ENCODE peak calls at places on chromosomes 6 and 20, in nine cellular contexts. H is BJ; S is posterior cingulate gyrus; U is AG08395; Q is HepG2; G is H7; X is Jurkat, Clone E6-1; F is kidney; I is HuH-7. N is an unnamed sample.

GRCh38 chr20:51696304-51697118 is 71.7 kb downstream of the ATP9A start:
- DNase-seq in I (no peak), S (no peak), X (no peak), F (no peak), H (no peak), G (peak; percentile 51), Q (no peak), U (no peak), N (peak; percentile 32)

GRCh38 chr20:23515250-23515939 is 24.5 kb downstream of the CST8 start:
- DNase-seq in X (no peak), H (peak; percentile 52), G (no peak), U (no peak), Q (no peak), I (no peak), F (no peak), S (no peak), N (no peak)

GRCh38 chr20:38228436-38228835 is 32.1 kb downstream of the KIAA1755 start:
- DNase-seq in U (no peak), S (no peak), Q (no peak), I (no peak), G (peak; percentile 51), F (no peak), X (no peak), H (no peak), N (no peak)

GRCh38 chr20:51641866-51642265 is 99.3 kb upstream of the NFATC2 start:
- DNase-seq in F (no peak), S (no peak), I (no peak), U (no peak), G (no peak), X (no peak), Q (no peak), H (no peak), N (no peak)

GRCh38 chr6:87914637-87915395 is 132.8 kb upstream of the SPACA1 start:
- DNase-seq in F (no peak), U (peak; percentile 30), H (no peak), I (no peak), S (no peak), Q (no peak), X (peak; percentile 35), G (no peak), N (no peak)

GRCh38 chr20:8542115-8542486 is 410.0 kb downstream of the PLCB1 start:
- DNase-seq in Q (no peak), X (no peak), U (no peak), S (no peak), H (no peak), F (no peak), G (no peak), I (no peak), N (no peak)

GRCh38 chr6:18329781-18330180 is 57.4 kb upstream of the RNF144B start:
- DNase-seq in F (no peak), H (no peak), X (no peak), U (no peak), G (no peak), I (no peak), S (no peak), Q (no peak), N (no peak)

GRCh38 chr6:56250266-56250665 is 2.9 kb upstream of the COL21A1 start:
- DNase-seq in U (no peak), S (no peak), G (no peak), X (no peak), I (no peak), Q (no peak), F (no peak), H (no peak), N (no peak)

GRCh38 chr20:48295966-48296421 is 510.7 kb upstream of the SULF2 start:
- DNase-seq in Q (peak; percentile 41), H (peak; percentile 41), S (no peak), I (no peak), F (no peak), G (no peak), U (peak; percentile 60), X (no peak), N (peak; percentile 40)

GRCh38 chr20:46681032-46681854 is 8.0 kb downstream of the TP53RK start:
- DNase-seq in H (no peak), U (peak; percentile 57), Q (peak; percentile 82), I (peak; percentile 63), S (peak; percentile 91), F (no peak), X (peak; percentile 58), G (peak; percentile 52), N (peak; percentile 77)

GRCh38 chr6:158739673-158740072 is 79.5 kb downstream of the EZR start:
- DNase-seq in H (no peak), S (no peak), I (no peak), U (no peak), X (no peak), G (no peak), Q (no peak), F (no peak), N (no peak)

GRCh38 chr6:1497593-1498105 is 108.3 kb downstream of the FOXF2 start:
- DNase-seq in Q (no peak), I (no peak), S (peak; percentile 88), F (no peak), U (no peak), X (no peak), H (no peak), G (peak; percentile 81), N (no peak)

GRCh38 chr6:143232849-143233248 is 172.2 kb downstream of the AIG1 start:
- DNase-seq in G (peak; percentile 61), I (peak; percentile 68), Q (peak; percentile 65), U (peak; percentile 38), X (peak; percentile 16), H (no peak), F (no peak), S (peak; percentile 80), N (peak; percentile 28)